ENCODE peak calls at places on chromosomes 2 and 18, in seven cellular contexts. B is stimulated activated CD8-positive, alpha-beta memory T cell treated with anti-CD3 and anti-CD28 coated beads, Interleukin-4, amount 100 ng/mL, for 1 hour; W is dorsolateral prefrontal cortex; T is anterior cingulate cortex; J is nephron progenitor cell; L is CD8-positive, alpha-beta memory T cell; S is fibroblast of the aortic adventitia. C is an unnamed sample.

GRCh38 chr2:200379481-200380120 is 73.1 kb downstream of the SPATS2L start:
- DNase-seq in W (no peak), T (no peak), B (no peak), J (no peak), L (no peak), S (no peak), C (no peak)

GRCh38 chr2:178309541-178309940 is 115.2 kb downstream of the OSBPL6 start:
- DNase-seq in S (no peak), W (no peak), B (no peak), J (no peak), L (no peak), T (no peak), C (no peak)

GRCh38 chr2:99974275-99974674 is 168.1 kb downstream of the AFF3 start:
- DNase-seq in T (no peak), S (no peak), W (no peak), L (no peak), J (no peak), B (no peak), C (no peak)

GRCh38 chr18:2653467-2653866 is 2.1 kb upstream of the SMCHD1 start:
- DNase-seq in T (no peak), J (no peak), S (no peak), L (no peak), B (no peak), W (no peak), C (no peak)

GRCh38 chr2:105790467-105791118 is 45.9 kb downstream of the NCK2 start:
- DNase-seq in T (no peak), W (no peak), S (no peak), J (no peak), L (no peak), B (no peak), C (no peak)

GRCh38 chr18:21820035-21820810 is 79.6 kb downstream of the MIB1 start:
- DNase-seq in J (no peak), L (no peak), S (peak; percentile 52), B (no peak), W (no peak), T (no peak), C (no peak)

GRCh38 chr2:101699191-101699938 is 1.9 kb downstream of the MAP4K4 start:
- DNase-seq in J (no peak), L (peak; percentile 31), T (peak; percentile 18), W (no peak), S (peak; percentile 28), B (no peak), C (no peak)

GRCh38 chr2:186486651-186487647 is 889 bp downstream of the ZC3H15 start:
- DNase-seq in T (no peak), J (no peak), L (no peak), S (peak; percentile 54), W (no peak), B (no peak), C (peak; percentile 51)

GRCh38 chr2:27243391-27244130 is 19.3 kb downstream of the SLC30A3 start:
- DNase-seq in W (no peak), L (no peak), T (no peak), J (no peak), S (no peak), B (no peak), C (no peak)

GRCh38 chr2:219851801-219852481 is 224.5 kb downstream of the SLC4A3 start:
- DNase-seq in W (no peak), T (no peak), S (peak; percentile 15), J (peak; percentile 22), B (no peak), L (no peak), C (no peak)

GRCh38 chr2:237139123-237139675 is 53.5 kb downstream of the COPS8 start:
- DNase-seq in T (no peak), S (no peak), B (no peak), W (no peak), L (no peak), J (no peak), C (no peak)

GRCh38 chr2:152827944-152828343 is 109.5 kb downstream of the ARL6IP6 start:
- DNase-seq in W (no peak), S (no peak), J (no peak), T (no peak), B (no peak), L (no peak), C (no peak)

GRCh38 chr2:234502285-234502918 is 5.5 kb upstream of the ARL4C start:
- DNase-seq in T (no peak), S (peak; percentile 79), J (no peak), W (no peak), B (no peak), L (no peak), C (no peak)

C was measured in Karpas-422.